ENCODE peak calls at places on chromosome 3, in six cellular contexts. N, I, P, D, V and B are unnamed samples.

GRCh38 chr3:195885036-195885871 is 23.1 kb downstream of the TNK2 start:
- ATAC-seq in P (peak; percentile 55), D (peak; percentile 52), N (peak; percentile 55), V (peak; percentile 82), I (peak; percentile 10), B (peak; percentile 30)

GRCh38 chr3:154431043-154431442 is 1.1 kb upstream of the GPR149 start:
- ATAC-seq in V (no peak), D (no peak), I (no peak), N (no peak), P (no peak), B (no peak)

GRCh38 chr3:126522363-126522788 is 1.6 kb upstream of the CHST13 start:
- ATAC-seq in I (peak; percentile 20), D (peak; percentile 34), V (peak; percentile 49), P (peak; percentile 71), N (no peak), B (peak; percentile 44)

GRCh38 chr3:195407511-195408409 is 35.1 kb downstream of the ACAP2 start:
- ATAC-seq in P (no peak), I (no peak), N (no peak), D (no peak), V (no peak), B (no peak)

GRCh38 chr3:65955792-65956477 is 82.8 kb downstream of the MAGI1 start:
- ATAC-seq in P (no peak), V (no peak), N (no peak), D (no peak), I (no peak), B (no peak)

GRCh38 chr3:194761384-194761783 is 75.7 kb downstream of the FAM43A start:
- ATAC-seq in D (peak; percentile 42), P (no peak), V (no peak), N (no peak), I (peak; percentile 46), B (peak; percentile 23)

GRCh38 chr3:1987983-1988382 is 110.7 kb upstream of the CNTN4 start:
- ATAC-seq in D (no peak), N (no peak), P (peak; percentile 91), I (no peak), V (no peak), B (no peak)

GRCh38 chr3:58082047-58082446 is 73.8 kb downstream of the FLNB start:
- ATAC-seq in D (no peak), P (no peak), V (peak; percentile 64), N (no peak), I (no peak), B (peak; percentile 52)

GRCh38 chr3:182370949-182371348 is 422.4 kb upstream of the ATP11B start:
- ATAC-seq in I (no peak), V (peak; percentile 66), P (no peak), D (no peak), N (no peak), B (no peak)

GRCh38 chr3:154842546-154842945 is 237.6 kb upstream of the MME start:
- ATAC-seq in P (no peak), D (no peak), I (no peak), V (no peak), N (no peak), B (no peak)

GRCh38 chr3:43138488-43139231 is 32.8 kb upstream of the POMGNT2 start:
- ATAC-seq in N (no peak), V (no peak), D (no peak), I (no peak), P (no peak), B (no peak)

DNA sequence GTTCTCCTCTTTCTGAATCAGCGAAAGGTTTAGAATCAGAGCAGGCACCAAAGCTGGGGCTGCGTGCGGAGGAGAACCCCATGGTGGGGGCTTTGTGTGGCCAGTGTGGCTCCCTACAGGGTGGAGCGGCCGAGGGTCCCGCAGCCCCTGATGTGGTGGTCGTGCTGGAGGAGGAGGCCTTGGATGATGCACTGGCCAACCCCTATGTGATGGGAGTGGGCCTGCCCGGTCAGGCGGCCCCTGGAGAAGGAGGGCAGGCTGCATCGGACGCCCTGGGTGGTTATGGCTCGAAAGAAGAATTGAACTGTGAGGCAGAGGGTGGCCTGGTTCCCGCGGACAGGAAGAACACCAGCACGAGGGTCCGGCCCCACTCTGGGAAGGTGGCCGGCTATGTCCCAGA is 1.4 kb downstream of the FGD5 start:
- ATAC-seq in P (no peak), V (no peak), N (no peak), D (no peak), I (no peak), B (no peak)
- H3K27me3 ChIP-seq in P (no peaks in the 10 kb centered on the region), V (peaks cover 80% of the 10 kb centered on the region), N (no peaks in the 10 kb centered on the region), D (no peaks in the 10 kb centered on the region), I (no peaks in the 10 kb centered on the region), B (peaks cover 11% of the 10 kb centered on the region)

GRCh38 chr3:9914559-9915251 is 2.2 kb upstream of the IL17RC start:
- ATAC-seq in D (no peak), I (peak; percentile 72), V (no peak), P (no peak), N (no peak), B (no peak)

GRCh38 chr3:9914011-9914410 is 2.9 kb upstream of the IL17RC start:
- ATAC-seq in V (no peak), D (no peak), N (no peak), I (no peak), P (no peak), B (no peak)

GRCh38 chr3:9916734-9917680 is at the start of gene IL17RC:
- ATAC-seq in D (peak; percentile 91), I (peak; percentile 78), N (peak; percentile 85), P (peak; percentile 87), V (peak; percentile 95), B (peak; percentile 90)

GRCh38 chr3:9916346-9916733 is 558 bp upstream of the IL17RC start:
- ATAC-seq in I (no peak), N (no peak), V (no peak), D (peak; percentile 1), P (no peak), B (peak; percentile 26)

GRCh38 chr3:9915252-9916141 is 1.4 kb upstream of the IL17RC start:
- ATAC-seq in P (peak; percentile 73), D (peak; percentile 78), I (peak; percentile 32), N (peak; percentile 68), V (no peak), B (peak; percentile 65)
- TF ChIP-seq CTCF in P (no peak), D (peak; percentile 38), I (peak; percentile 25), N (peak; percentile 60), V (no peak), B (no peak)

DNA sequence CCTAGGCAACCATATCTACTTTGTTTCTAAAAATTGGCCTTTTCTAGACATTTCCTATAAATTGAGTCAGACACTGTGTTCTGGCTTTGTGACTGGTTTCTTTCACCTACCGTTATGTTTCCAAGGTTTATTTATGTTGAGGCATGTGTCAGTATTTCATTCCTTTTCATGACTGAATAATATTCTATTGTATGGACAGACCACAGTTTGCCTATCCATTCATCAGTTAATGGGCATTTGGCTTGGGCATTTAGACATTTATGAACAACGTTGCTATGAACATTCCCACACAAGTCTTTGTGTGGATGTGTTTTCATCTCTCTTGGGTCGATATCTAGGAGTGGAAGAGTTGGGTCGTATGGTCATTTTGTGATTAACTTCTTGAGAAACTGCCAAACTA is 3.6 kb upstream of the CFAP92 start:
- ATAC-seq in D (no peak), V (no peak), I (no peak), P (no peak), N (no peak), B (no peak)
- H3K27me3 ChIP-seq in D (peaks cover 33% of the 10 kb centered on the region), V (peaks cover 9% of the 10 kb centered on the region), I (peaks cover 84% of the 10 kb centered on the region), P (peaks cover 6% of the 10 kb centered on the region), N (no peaks in the 10 kb centered on the region), B (peaks cover 24% of the 10 kb centered on the region)

DNA sequence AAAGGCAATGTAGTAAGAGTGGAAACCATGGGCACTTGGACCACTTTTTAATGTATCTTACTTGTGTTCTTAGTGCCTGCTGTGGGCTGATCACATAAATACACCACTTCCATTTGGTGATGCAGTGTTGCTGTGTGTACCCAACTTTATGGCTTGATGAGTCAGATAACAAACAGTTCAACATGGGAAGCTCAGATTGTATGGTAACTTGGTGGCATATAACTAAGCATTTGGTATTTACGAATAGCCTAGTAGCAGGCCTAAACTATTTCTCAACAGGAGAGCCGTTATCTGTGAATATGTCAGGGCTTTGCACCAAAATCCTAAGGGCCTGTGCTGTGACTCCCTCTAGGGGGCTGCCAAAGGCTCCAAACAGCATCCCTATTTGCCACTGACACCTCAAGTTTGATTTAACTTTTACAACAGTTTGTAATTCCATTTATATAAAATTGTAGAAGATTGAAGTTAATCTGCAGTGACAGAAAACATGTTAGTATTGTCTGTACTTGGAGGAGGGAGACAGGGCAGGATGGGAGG is 640.4 kb upstream of the CADM2 start:
- ATAC-seq in V (peak; percentile 83), D (no peak), N (no peak), P (no peak), I (peak; percentile 82), B (no peak)
- TF ChIP-seq CTCF in V (no peak), D (no peak), N (no peak), P (no peak), I (peak; percentile 58), B (no peak)

GRCh38 chr3:77329161-77329560 is 289.3 kb downstream of the ROBO2 start:
- ATAC-seq in P (no peak), D (peak; percentile 66), I (no peak), V (no peak), N (no peak), B (no peak)
- H3K27me3 ChIP-seq in P (no peaks in the 10 kb centered on the region), D (no peaks in the 10 kb centered on the region), I (no peaks in the 10 kb centered on the region), V (no peaks in the 10 kb centered on the region), N (no peaks in the 10 kb centered on the region), B (no peaks in the 10 kb centered on the region)

GRCh38 chr3:13538520-13539284 is 10.2 kb upstream of the FBLN2 start:
- ATAC-seq in D (no peak), N (no peak), V (peak; percentile 66), I (peak; percentile 39), P (no peak), B (no peak)
- TF ChIP-seq CTCF in D (no peak), N (no peak), V (peak; percentile 25), I (peak; percentile 44), P (no peak), B (no peak)

GRCh38 chr3:125052671-125053303 is 3.0 kb downstream of the HEG1 start:
- ATAC-seq in N (no peak), I (peak; percentile 3), D (no peak), V (no peak), P (no peak), B (no peak)
- H3K27me3 ChIP-seq in N (no peaks in the 10 kb centered on the region), I (peaks cover 34% of the 10 kb centered on the region), D (no peaks in the 10 kb centered on the region), V (peaks cover 25% of the 10 kb centered on the region), P (no peaks in the 10 kb centered on the region), B (no peaks in the 10 kb centered on the region)

GRCh38 chr3:123878807-123879206 is 5.3 kb downstream of the MYLK start:
- ATAC-seq in N (no peak), P (no peak), I (no peak), V (no peak), D (no peak), B (no peak)

GRCh38 chr3:123877965-123878364 is 6.2 kb downstream of the MYLK start:
- ATAC-seq in I (no peak), V (no peak), N (no peak), D (no peak), P (no peak), B (no peak)

GRCh38 chr3:123877466-123877865 is 6.7 kb downstream of the MYLK start:
- ATAC-seq in V (no peak), I (no peak), N (no peak), D (no peak), P (no peak), B (no peak)

GRCh38 chr3:123880998-123881561 is 3.1 kb downstream of the MYLK start:
- ATAC-seq in N (no peak), D (no peak), V (peak; percentile 34), P (no peak), I (peak; percentile 6), B (no peak)

DNA sequence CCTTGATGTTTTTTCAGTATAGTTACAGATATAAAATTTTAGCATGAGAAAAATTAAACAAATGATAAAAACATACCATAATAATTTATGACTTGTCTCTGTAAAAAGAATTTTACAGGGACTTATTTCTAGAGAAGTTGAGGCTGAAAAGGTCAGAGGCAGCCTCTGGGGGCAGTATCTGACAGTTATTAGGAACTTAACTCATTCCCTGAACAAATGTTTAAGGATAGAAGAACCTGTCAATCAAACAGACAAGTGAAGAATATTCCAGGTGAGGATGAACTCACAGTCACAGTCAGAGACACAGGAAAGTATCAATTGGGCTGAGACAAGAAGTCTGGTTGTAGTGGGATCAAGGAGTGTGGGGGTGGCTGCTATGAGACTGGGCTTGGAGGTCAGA is 7.3 kb downstream of the MYLK start:
- ATAC-seq in D (no peak), V (no peak), I (no peak), N (no peak), P (no peak), B (no peak)
- TF ChIP-seq CTCF in D (peak; percentile 10), V (no peak), I (peak; percentile 39), N (no peak), P (no peak), B (no peak)